ENCODE peak calls at places on chromosomes 4 and X, in six cellular contexts. V is brain microvascular endothelial cell; F is left cardiac atrium; N is NCI-H1417 treated with DMSO at 0.1 percent for 48 hours; P is activated T-cell treated with anti-CD3 and anti-CD28 coated beads, Interleukin-2, amount 50 U/mL, for 1 hour; K is mucosa of descending colon. B is an unnamed sample.

GRCh38 chr4:183658362-183659028 is 490 bp downstream of the RWDD4 start:
- DNase-seq in V (no peak), F (peak), N (no peak), P (no peak), K (peak), B (no peak)

GRCh38 chrX:1452497-1453389 is at the start of gene ASMTL:
- DNase-seq in V (peak), F (peak), N (no peak), P (peak), K (peak), B (peak)

GRCh38 chrX:1529328-1529727 is 7.7 kb downstream of the P2RY8 start:
- DNase-seq in V (no peak), F (no peak), N (no peak), P (no peak), K (no peak), B (no peak)

GRCh38 chrX:109281478-109282275 is 200.2 kb downstream of the GUCY2F start:
- DNase-seq in V (peak), F (peak), N (no peak), P (no peak), K (peak), B (no peak)

GRCh38 chr4:36235306-36235705 is 9.0 kb downstream of the ARAP2 start:
- DNase-seq in V (peak), F (no peak), N (no peak), P (no peak), K (no peak), B (no peak)

GRCh38 chr4:157984285-157984911 is 188.4 kb downstream of the GASK1B start:
- DNase-seq in V (no peak), F (no peak), N (no peak), P (no peak), K (no peak), B (no peak)

GRCh38 chrX:29841750-29842149 is 373.6 kb upstream of the MAGEB2 start:
- DNase-seq in V (peak), F (no peak), N (no peak), P (no peak), K (no peak), B (no peak)

GRCh38 chr4:141133146-141134006 is at the start of gene RNF150:
- DNase-seq in V (peak), F (peak), N (peak), P (peak), K (peak), B (peak)

GRCh38 chr4:8478801-8479744 is 38.5 kb downstream of the TRMT44 start:
- DNase-seq in V (peak), F (no peak), N (no peak), P (no peak), K (no peak), B (no peak)